ENCODE peak calls at places on chromosome 13, in four cellular contexts. C, Y, R and M are unnamed samples.

GRCh38 chr13:27824121-27824520 is 31.8 kb downstream of the GSX1 start:
- DNase-seq in C (no peak), Y (no peak), R (no peak), M (no peak)

GRCh38 chr13:34086281-34086680 is 268.3 kb downstream of the RFC3 start:
- DNase-seq in C (no peak), Y (no peak), R (no peak), M (peak; percentile 31)

GRCh38 chr13:103351035-103351828 is 285.0 kb upstream of the SLC10A2 start:
- DNase-seq in C (no peak), Y (no peak), R (peak; percentile 49), M (no peak)

GRCh38 chr13:74770361-74770760 is 636.2 kb upstream of the KLF12 start:
- DNase-seq in C (no peak), Y (no peak), R (no peak), M (no peak)

GRCh38 chr13:25179810-25180437 is 7.8 kb upstream of the AMER2 start:
- DNase-seq in C (no peak), Y (no peak), R (peak; percentile 34), M (no peak)

GRCh38 chr13:50643055-50643454 is 200.4 kb downstream of the DLEU7 start:
- DNase-seq in C (no peak), Y (no peak), R (no peak), M (no peak)

GRCh38 chr13:43611631-43612416 is 174.9 kb downstream of the ENOX1 start:
- DNase-seq in C (no peak), Y (no peak), R (no peak), M (no peak)

GRCh38 chr13:80454245-80454644 is 113.3 kb upstream of the SPRY2 start:
- DNase-seq in C (no peak), Y (no peak), R (no peak), M (peak; percentile 34)

GRCh38 chr13:43289458-43290255 is 266.3 kb downstream of the DNAJC15 start:
- DNase-seq in C (no peak), Y (no peak), R (no peak), M (no peak)

GRCh38 chr13:82847595-82847994 is 1034.7 kb downstream of the SLITRK1 start:
- DNase-seq in C (no peak), Y (no peak), R (no peak), M (no peak)

GRCh38 chr13:49371943-49372636 is 71.8 kb downstream of the CAB39L start:
- DNase-seq in C (peak; percentile 86), Y (no peak), R (no peak), M (no peak)

GRCh38 chr13:74820809-74821208 is 661.2 kb downstream of the TBC1D4 start:
- DNase-seq in C (no peak), Y (no peak), R (no peak), M (no peak)

GRCh38 chr13:21668665-21669599 is 1.9 kb upstream of the FGF9 start:
- DNase-seq in C (no peak), Y (peak; percentile 27), R (peak; percentile 70), M (no peak)

GRCh38 chr13:43126420-43126819 is 103.0 kb downstream of the DNAJC15 start:
- DNase-seq in C (no peak), Y (no peak), R (no peak), M (no peak)

GRCh38 chr13:67299072-67299635 is 69.0 kb upstream of the PCDH9 start:
- DNase-seq in C (no peak), Y (no peak), R (no peak), M (no peak)

GRCh38 chr13:32838985-32839384 is 177.2 kb upstream of the KL start:
- DNase-seq in C (peak; percentile 24), Y (no peak), R (peak; percentile 40), M (no peak)

GRCh38 chr13:100173203-100173602 is 84.3 kb downstream of the PCCA start:
- DNase-seq in C (no peak), Y (no peak), R (no peak), M (no peak)

GRCh38 chr13:55572408-55572807 is 1568.3 kb upstream of the PRR20A start:
- DNase-seq in C (no peak), Y (no peak), R (no peak), M (no peak)

GRCh38 chr13:102309110-102309509 is 92.7 kb downstream of the FGF14 start:
- DNase-seq in C (no peak), Y (no peak), R (no peak), M (no peak)

GRCh38 chr13:84439108-84439507 is 556.8 kb upstream of the SLITRK1 start:
- DNase-seq in C (no peak), Y (no peak), R (no peak), M (no peak)

GRCh38 chr13:45492538-45492937 is 27.8 kb downstream of the COG3 start:
- DNase-seq in C (no peak), Y (no peak), R (no peak), M (no peak)

GRCh38 chr13:37753776-37754175 is 115.8 kb downstream of the TRPC4 start:
- DNase-seq in C (no peak), Y (no peak), R (no peak), M (no peak)

GRCh38 chr13:95874286-95874685 is 178.9 kb downstream of the UGGT2 start:
- DNase-seq in C (no peak), Y (no peak), R (no peak), M (no peak)

GRCh38 chr13:32126298-32126697 is 94.7 kb downstream of the FRY start:
- DNase-seq in C (no peak), Y (no peak), R (no peak), M (no peak)

GRCh38 chr13:32581177-32581786 is 5.0 kb upstream of the PDS5B start:
- DNase-seq in C (peak; percentile 14), Y (no peak), R (no peak), M (no peak)

GRCh38 chr13:33279898-33280549 is 5.5 kb downstream of the STARD13 start:
- DNase-seq in C (peak; percentile 47), Y (no peak), R (no peak), M (no peak)

GRCh38 chr13:80009760-80010159 is 331.2 kb downstream of the SPRY2 start:
- DNase-seq in C (no peak), Y (no peak), R (no peak), M (no peak)

GRCh38 chr13:60370343-60370742 is 26.7 kb upstream of the TDRD3 start:
- DNase-seq in C (no peak), Y (no peak), R (no peak), M (no peak)

GRCh38 chr13:56670563-56670962 is 470.2 kb upstream of the PRR20A start:
- DNase-seq in C (no peak), Y (no peak), R (no peak), M (no peak)

GRCh38 chr13:94128430-94128829 is 351.1 kb downstream of the DCT start:
- DNase-seq in C (no peak), Y (no peak), R (no peak), M (no peak)

GRCh38 chr13:73618275-73618865 is 515.8 kb downstream of the KLF12 start:
- DNase-seq in C (peak; percentile 8), Y (no peak), R (no peak), M (no peak)

GRCh38 chr13:30441304-30441703 is 19.0 kb downstream of the UBE2L5 start:
- DNase-seq in C (no peak), Y (no peak), R (no peak), M (no peak)

GRCh38 chr13:25766576-25766975 is 285.2 kb downstream of the SHISA2 start:
- DNase-seq in C (no peak), Y (no peak), R (no peak), M (no peak)

GRCh38 chr13:43805071-43805468 is 18.3 kb upstream of the ENOX1 start:
- DNase-seq in C (peak; percentile 12), Y (peak; percentile 34), R (no peak), M (no peak)

GRCh38 chr13:24875566-24875965 is 111.6 kb downstream of the RNF17 start:
- DNase-seq in C (no peak), Y (no peak), R (no peak), M (no peak)

GRCh38 chr13:35818577-35819165 is 312.5 kb downstream of the DCLK1 start:
- DNase-seq in C (peak; percentile 7), Y (peak; percentile 51), R (no peak), M (no peak)

GRCh38 chr13:63517376-63517775 is 2101.7 kb upstream of the PCDH20 start:
- DNase-seq in C (no peak), Y (no peak), R (no peak), M (no peak)
- TF ChIP-seq EP300 in C (no peak), Y (no peak), R (no peak), M (no peak)

DNA sequence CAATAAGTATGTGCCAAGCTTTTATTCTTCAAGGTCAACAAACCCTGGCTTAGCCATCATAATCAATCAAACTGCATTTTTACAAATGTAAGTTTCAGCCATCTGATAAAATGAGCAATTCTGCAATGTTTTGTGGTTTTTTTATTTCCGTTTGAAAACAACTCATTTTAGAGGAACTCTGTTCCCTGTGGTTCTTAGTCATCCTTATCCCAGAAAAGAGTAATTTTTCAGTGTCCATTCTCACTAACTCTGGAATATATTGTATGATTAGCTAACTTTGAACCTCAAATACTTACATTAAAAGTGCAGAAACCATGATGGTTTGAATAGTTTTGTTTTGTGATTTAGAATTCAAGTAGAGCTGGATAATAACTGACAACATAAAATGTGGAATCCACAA is 87.6 kb downstream of the IRS2 start:
- DNase-seq in C (no peak), Y (no peak), R (no peak), M (no peak)
- TF ChIP-seq TCF12 in C (no peak), Y (peak; percentile 97), R (no peak), M (no peak)

DNA sequence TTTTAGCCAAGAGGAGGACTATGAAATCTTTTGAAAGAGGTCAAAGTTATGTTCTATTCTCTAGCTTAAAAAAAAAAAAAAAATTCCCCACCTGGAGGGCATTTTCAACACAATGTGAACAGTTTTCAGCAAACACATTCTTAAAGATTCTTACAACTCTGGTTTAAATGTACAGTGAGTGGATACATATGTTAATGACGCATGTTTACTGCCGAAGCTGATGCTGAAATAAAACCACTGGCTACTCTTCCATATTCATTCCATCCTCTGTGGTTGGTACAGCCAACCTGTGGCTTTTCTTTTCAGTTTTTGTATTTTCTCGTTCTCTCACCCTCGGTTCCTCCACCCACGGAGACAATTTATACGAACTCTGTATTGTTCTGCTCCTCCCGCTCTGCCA is 466.3 kb upstream of the ARGLU1 start:
- DNase-seq in C (no peak), Y (no peak), R (no peak), M (no peak)
- TF ChIP-seq EP300 in C (no peak), Y (no peak), R (no peak), M (no peak)

GRCh38 chr13:90331974-90332373 is 1015.5 kb upstream of the MIR17HG start:
- DNase-seq in C (no peak), Y (no peak), R (no peak), M (no peak)
- TF ChIP-seq TCF12 in C (no peak), Y (no peak), R (no peak), M (no peak)

GRCh38 chr13:113418722-113419049 is 34.6 kb downstream of the ADPRHL1 start:
- DNase-seq in C (no peak), Y (no peak), R (no peak), M (no peak)

GRCh38 chr13:113420833-113421600 is 32.3 kb downstream of the ADPRHL1 start:
- DNase-seq in C (no peak), Y (peak; percentile 78), R (no peak), M (no peak)

GRCh38 chr13:113417836-113418721 is 35.2 kb downstream of the ADPRHL1 start:
- DNase-seq in C (no peak), Y (no peak), R (no peak), M (no peak)

GRCh38 chr13:113421673-113422270 is 31.5 kb downstream of the ADPRHL1 start:
- DNase-seq in C (no peak), Y (peak; percentile 73), R (no peak), M (no peak)

GRCh38 chr13:113419531-113420183 is 33.6 kb downstream of the ADPRHL1 start:
- DNase-seq in C (no peak), Y (no peak), R (no peak), M (no peak)
- TF ChIP-seq EP300 in C (no peak), Y (no peak), R (no peak), M (no peak)